ENCODE peak calls at places on chromosomes 16 and 17, in nine cellular contexts. S is NAMALWA; G is activated CD4-positive, alpha-beta T cell treated with anti-CD3 and anti-CD28 coated beads, Interleukin-2, amount 10 ng/mL, durations not matched to agents 7 days and 5 days; K is ascending aorta; F is stimulated activated CD4-positive, alpha-beta T cell treated with anti-CD3 and anti-CD28 coated beads, Interleukin-15, amount 100 ng/mL, for 1 hour; R is GM04503; E is NCI-H345; O is cardiac septum; Y is dorsolateral prefrontal cortex. Z is an unnamed sample.

GRCh38 chr17:17315142-17315821 is 12.1 kb downstream of the NT5M start:
- DNase-seq in O (peak), G (no peak), R (no peak), F (no peak), E (peak), Y (no peak), S (no peak), K (no peak), Z (peak)

GRCh38 chr17:41013181-41013580 is 4.3 kb upstream of the KRTAP3-1 start:
- DNase-seq in Y (no peak), S (no peak), G (no peak), E (no peak), R (peak), K (no peak), F (no peak), O (no peak), Z (no peak)

GRCh38 chr17:29393451-29393850 is 3.3 kb downstream of the TAOK1 start:
- DNase-seq in G (no peak), Y (no peak), E (no peak), K (no peak), S (no peak), F (no peak), O (no peak), R (no peak), Z (no peak)

GRCh38 chr16:24255446-24256352 is at the start of gene CACNG3:
- DNase-seq in F (peak), R (no peak), S (peak), E (no peak), O (peak), G (peak), Y (peak), K (no peak), Z (no peak)

GRCh38 chr16:83606486-83607030 is 201.2 kb upstream of the HSBP1 start:
- DNase-seq in S (peak), K (no peak), F (no peak), G (no peak), E (no peak), R (no peak), Y (no peak), O (no peak), Z (no peak)

GRCh38 chr17:6936370-6937028 is 59.4 kb upstream of the ALOX12 start:
- DNase-seq in F (no peak), K (no peak), R (peak), G (no peak), Y (no peak), S (no peak), O (no peak), E (no peak), Z (no peak)

GRCh38 chr17:42676424-42677011 is at the start of gene PLEKHH3:
- DNase-seq in G (no peak), E (peak), R (no peak), S (peak), Y (no peak), F (no peak), O (no peak), K (no peak), Z (no peak)

GRCh38 chr16:76194621-76195015 is 82.6 kb upstream of the CNTNAP4 start:
- DNase-seq in E (no peak), O (no peak), Y (no peak), R (no peak), K (no peak), S (no peak), F (no peak), G (no peak), Z (no peak)

Z was measured in chondrocyte.